ENCODE peak calls at places on chromosomes 11 and 22, in seven cellular contexts. One of them, this sample, is unnamed.

GRCh38 chr11:72704783-72705287 is 30.6 kb upstream of the PDE2A start:
- DNase-seq in PC-9: no peak
- DNase-seq in activated naive CD8-positive, alpha-beta T cell treated with anti-CD3 and anti-CD28 coated beads for 36 hours: no peak
- DNase-seq in stimulated activated CD4-positive, alpha-beta T cell treated with anti-CD3 and anti-CD28 coated beads, Interleukin-4, amount 100 ng/mL, for 48 hours: no peak
- DNase-seq in T47D: no peak
- DNase-seq in left lobe of liver: no peak
- DNase-seq in H54: no peak
- DNase-seq in this sample: no peak

GRCh38 chr11:112507281-112507680 is 246.6 kb upstream of the PLET1 start:
- DNase-seq in PC-9: no peak
- DNase-seq in activated naive CD8-positive, alpha-beta T cell treated with anti-CD3 and anti-CD28 coated beads for 36 hours: no peak
- DNase-seq in H54: no peak
- DNase-seq in T47D: no peak
- DNase-seq in left lobe of liver: no peak
- DNase-seq in stimulated activated CD4-positive, alpha-beta T cell treated with anti-CD3 and anti-CD28 coated beads, Interleukin-4, amount 100 ng/mL, for 48 hours: no peak
- DNase-seq in this sample: no peak

GRCh38 chr11:93487032-93487483 is 56.1 kb downstream of the SMCO4 start:
- DNase-seq in T47D: no peak
- DNase-seq in PC-9: no peak
- DNase-seq in left lobe of liver: peak
- DNase-seq in stimulated activated CD4-positive, alpha-beta T cell treated with anti-CD3 and anti-CD28 coated beads, Interleukin-4, amount 100 ng/mL, for 48 hours: no peak
- DNase-seq in H54: no peak
- DNase-seq in activated naive CD8-positive, alpha-beta T cell treated with anti-CD3 and anti-CD28 coated beads for 36 hours: no peak
- DNase-seq in this sample: no peak

GRCh38 chr22:31496735-31497146 is 405 bp downstream of the SFI1 start:
- DNase-seq in T47D: peak
- DNase-seq in H54: no peak
- DNase-seq in left lobe of liver: no peak
- DNase-seq in stimulated activated CD4-positive, alpha-beta T cell treated with anti-CD3 and anti-CD28 coated beads, Interleukin-4, amount 100 ng/mL, for 48 hours: peak
- DNase-seq in PC-9: no peak
- DNase-seq in activated naive CD8-positive, alpha-beta T cell treated with anti-CD3 and anti-CD28 coated beads for 36 hours: peak
- DNase-seq in this sample: peak

GRCh38 chr11:107576497-107577086 is 11.1 kb upstream of the ALKBH8 start:
- DNase-seq in PC-9: peak
- DNase-seq in left lobe of liver: no peak
- DNase-seq in activated naive CD8-positive, alpha-beta T cell treated with anti-CD3 and anti-CD28 coated beads for 36 hours: peak
- DNase-seq in H54: no peak
- DNase-seq in stimulated activated CD4-positive, alpha-beta T cell treated with anti-CD3 and anti-CD28 coated beads, Interleukin-4, amount 100 ng/mL, for 48 hours: peak
- DNase-seq in T47D: peak
- DNase-seq in this sample: peak

GRCh38 chr11:38356255-38356654 is 1758.2 kb upstream of the RAG2 start:
- DNase-seq in activated naive CD8-positive, alpha-beta T cell treated with anti-CD3 and anti-CD28 coated beads for 36 hours: no peak
- DNase-seq in PC-9: no peak
- DNase-seq in left lobe of liver: no peak
- DNase-seq in T47D: no peak
- DNase-seq in stimulated activated CD4-positive, alpha-beta T cell treated with anti-CD3 and anti-CD28 coated beads, Interleukin-4, amount 100 ng/mL, for 48 hours: no peak
- DNase-seq in H54: no peak
- DNase-seq in this sample: no peak

GRCh38 chr11:96254087-96254486 is 88.9 kb downstream of the MAML2 start:
- DNase-seq in T47D: no peak
- DNase-seq in left lobe of liver: no peak
- DNase-seq in PC-9: no peak
- DNase-seq in stimulated activated CD4-positive, alpha-beta T cell treated with anti-CD3 and anti-CD28 coated beads, Interleukin-4, amount 100 ng/mL, for 48 hours: no peak
- DNase-seq in H54: no peak
- DNase-seq in activated naive CD8-positive, alpha-beta T cell treated with anti-CD3 and anti-CD28 coated beads for 36 hours: no peak
- DNase-seq in this sample: no peak

GRCh38 chr22:30212363-30212995 is 34.1 kb downstream of the LIF start:
- DNase-seq in PC-9: peak
- DNase-seq in stimulated activated CD4-positive, alpha-beta T cell treated with anti-CD3 and anti-CD28 coated beads, Interleukin-4, amount 100 ng/mL, for 48 hours: no peak
- DNase-seq in activated naive CD8-positive, alpha-beta T cell treated with anti-CD3 and anti-CD28 coated beads for 36 hours: no peak
- DNase-seq in H54: peak
- DNase-seq in left lobe of liver: no peak
- DNase-seq in T47D: peak
- DNase-seq in this sample: no peak

GRCh38 chr11:65491163-65491465 is 7.7 kb upstream of the MALAT1 start:
- DNase-seq in H54: no peak
- DNase-seq in T47D: no peak
- DNase-seq in stimulated activated CD4-positive, alpha-beta T cell treated with anti-CD3 and anti-CD28 coated beads, Interleukin-4, amount 100 ng/mL, for 48 hours: no peak
- DNase-seq in activated naive CD8-positive, alpha-beta T cell treated with anti-CD3 and anti-CD28 coated beads for 36 hours: no peak
- DNase-seq in left lobe of liver: no peak
- DNase-seq in PC-9: no peak
- DNase-seq in this sample: no peak

GRCh38 chr11:7576671-7577225 is 62.9 kb downstream of the PPFIBP2 start:
- DNase-seq in T47D: no peak
- DNase-seq in stimulated activated CD4-positive, alpha-beta T cell treated with anti-CD3 and anti-CD28 coated beads, Interleukin-4, amount 100 ng/mL, for 48 hours: no peak
- DNase-seq in PC-9: no peak
- DNase-seq in left lobe of liver: no peak
- DNase-seq in activated naive CD8-positive, alpha-beta T cell treated with anti-CD3 and anti-CD28 coated beads for 36 hours: no peak
- DNase-seq in H54: no peak
- DNase-seq in this sample: no peak

GRCh38 chr11:61489833-61490585 is 18.5 kb upstream of the LRRC10B start:
- DNase-seq in T47D: peak
- DNase-seq in activated naive CD8-positive, alpha-beta T cell treated with anti-CD3 and anti-CD28 coated beads for 36 hours: no peak
- DNase-seq in PC-9: peak
- DNase-seq in left lobe of liver: peak
- DNase-seq in stimulated activated CD4-positive, alpha-beta T cell treated with anti-CD3 and anti-CD28 coated beads, Interleukin-4, amount 100 ng/mL, for 48 hours: no peak
- DNase-seq in H54: no peak
- DNase-seq in this sample: no peak